ENCODE peak calls at places on chromosome 12, in four cellular contexts. One of them, this sample, is unnamed.

GRCh38 chr12:45259732-45260480 is 44.0 kb downstream of the ANO6 start:
- DNase-seq in uterus: no peak
- DNase-seq in body of pancreas: no peak
- DNase-seq in pancreas: no peak
- DNase-seq in this sample: no peak

GRCh38 chr12:112537710-112538396 is 119.1 kb downstream of the PTPN11 start:
- DNase-seq in uterus: no peak
- DNase-seq in body of pancreas: no peak
- DNase-seq in pancreas: no peak
- DNase-seq in this sample: no peak

GRCh38 chr12:2640709-2641108 is 154.1 kb upstream of the FKBP4 start:
- DNase-seq in uterus: peak; percentile 70
- DNase-seq in pancreas: peak; percentile 43
- DNase-seq in body of pancreas: no peak
- DNase-seq in this sample: no peak

GRCh38 chr12:124032265-124032886 is 59.4 kb downstream of the ZNF664 start:
- DNase-seq in pancreas: no peak
- DNase-seq in uterus: peak; percentile 57
- DNase-seq in body of pancreas: peak; percentile 50
- DNase-seq in this sample: no peak

GRCh38 chr12:57005980-57006808 is at the start of gene ZBTB39:
- DNase-seq in uterus: peak; percentile 31
- DNase-seq in pancreas: peak; percentile 78
- DNase-seq in body of pancreas: peak; percentile 61
- DNase-seq in this sample: peak; percentile 63

GRCh38 chr12:86261142-86261541 is 5.0 kb upstream of the MGAT4C start:
- DNase-seq in body of pancreas: no peak
- DNase-seq in pancreas: no peak
- DNase-seq in uterus: no peak
- DNase-seq in this sample: no peak

GRCh38 chr12:71134405-71134804 is 23.4 kb downstream of the TSPAN8 start:
- DNase-seq in body of pancreas: no peak
- DNase-seq in pancreas: no peak
- DNase-seq in uterus: no peak
- DNase-seq in this sample: no peak

GRCh38 chr12:3242199-3242863 is 165.2 kb downstream of the TSPAN9 start:
- DNase-seq in uterus: no peak
- DNase-seq in pancreas: no peak
- DNase-seq in body of pancreas: peak; percentile 38
- DNase-seq in this sample: no peak

GRCh38 chr12:120230326-120230973 is 29.5 kb upstream of the RPLP0 start:
- DNase-seq in body of pancreas: peak; percentile 70
- DNase-seq in uterus: peak; percentile 88
- DNase-seq in pancreas: no peak
- DNase-seq in this sample: peak; percentile 88

GRCh38 chr12:57090924-57091632 is 2.2 kb downstream of the NAB2 start:
- DNase-seq in body of pancreas: no peak
- DNase-seq in pancreas: peak; percentile 60
- DNase-seq in uterus: no peak
- DNase-seq in this sample: peak; percentile 50

GRCh38 chr12:126210026-126210425 is 1144.8 kb downstream of the AACS start:
- DNase-seq in pancreas: no peak
- DNase-seq in uterus: no peak
- DNase-seq in body of pancreas: no peak
- DNase-seq in this sample: no peak

GRCh38 chr12:63949902-63950301 is 105.4 kb downstream of the SRGAP1 start:
- DNase-seq in uterus: no peak
- DNase-seq in pancreas: no peak
- DNase-seq in body of pancreas: peak; percentile 32
- DNase-seq in this sample: no peak

GRCh38 chr12:124779161-124780141 is 84.2 kb downstream of the SCARB1 start:
- DNase-seq in body of pancreas: no peak
- DNase-seq in pancreas: no peak
- DNase-seq in uterus: no peak
- DNase-seq in this sample: no peak

DNA sequence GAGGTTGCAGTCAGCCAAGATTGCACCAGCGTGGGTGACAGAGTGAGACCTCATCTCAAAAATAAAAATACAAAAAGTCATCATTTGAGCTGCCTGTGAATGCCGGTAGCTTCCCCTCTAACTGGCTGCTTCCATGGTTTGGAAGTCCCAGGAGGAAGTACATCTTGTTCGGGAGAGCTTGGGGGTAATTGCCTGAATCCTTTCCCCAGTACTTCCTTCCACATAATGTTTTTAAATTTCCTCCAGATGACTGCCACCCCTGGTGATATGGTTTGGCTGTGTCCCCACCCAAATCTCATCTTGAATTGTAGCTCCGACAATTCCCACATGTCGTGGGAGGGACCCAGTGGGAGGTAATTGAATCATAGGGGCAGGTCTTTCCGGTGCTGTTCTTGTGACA is 87.3 kb downstream of the SPRING1 start:
- DNase-seq in pancreas: no peak
- DNase-seq in uterus: no peak
- DNase-seq in body of pancreas: no peak
- DNase-seq in this sample: no peak
- H3K9me3 ChIP-seq in pancreas: no peaks in the 10 kb centered on the region
- H3K9me3 ChIP-seq in uterus: no peaks in the 10 kb centered on the region
- H3K9me3 ChIP-seq in body of pancreas: no peaks in the 10 kb centered on the region
- H3K9me3 ChIP-seq in this sample: no peaks in the 10 kb centered on the region

DNA sequence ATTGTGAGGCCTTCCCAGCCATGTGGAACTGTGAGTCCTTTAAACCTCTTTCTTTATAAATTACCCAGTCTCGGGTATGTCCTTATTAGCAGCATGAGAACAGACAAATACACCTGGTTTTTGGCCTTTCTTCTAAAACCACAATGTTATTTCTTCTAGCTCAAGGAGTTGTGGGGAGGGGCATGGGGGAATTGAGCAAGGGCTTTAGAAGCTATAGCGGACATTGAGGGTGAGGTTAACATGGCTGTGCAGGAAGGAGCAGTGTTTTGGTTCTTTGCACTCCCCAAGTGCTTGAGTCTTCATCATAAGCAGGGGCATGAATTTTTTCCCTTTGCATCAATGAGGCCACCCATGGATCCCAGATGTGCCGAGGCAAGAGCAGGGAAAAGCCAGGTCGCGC is 86.8 kb downstream of the SPRING1 start:
- DNase-seq in pancreas: no peak
- DNase-seq in uterus: no peak
- DNase-seq in body of pancreas: no peak
- DNase-seq in this sample: no peak
- H3K9me3 ChIP-seq in pancreas: no peaks in the 10 kb centered on the region
- H3K9me3 ChIP-seq in uterus: no peaks in the 10 kb centered on the region
- H3K9me3 ChIP-seq in body of pancreas: no peaks in the 10 kb centered on the region
- H3K9me3 ChIP-seq in this sample: no peaks in the 10 kb centered on the region

GRCh38 chr12:130081420-130081819 is 80.8 kb upstream of the FZD10 start:
- DNase-seq in uterus: no peak
- DNase-seq in pancreas: no peak
- DNase-seq in body of pancreas: no peak
- DNase-seq in this sample: no peak
- H3K9me3 ChIP-seq in uterus: no peaks in the 10 kb centered on the region
- H3K9me3 ChIP-seq in pancreas: no peaks in the 10 kb centered on the region
- H3K9me3 ChIP-seq in body of pancreas: no peaks in the 10 kb centered on the region
- H3K9me3 ChIP-seq in this sample: no peaks in the 10 kb centered on the region

DNA sequence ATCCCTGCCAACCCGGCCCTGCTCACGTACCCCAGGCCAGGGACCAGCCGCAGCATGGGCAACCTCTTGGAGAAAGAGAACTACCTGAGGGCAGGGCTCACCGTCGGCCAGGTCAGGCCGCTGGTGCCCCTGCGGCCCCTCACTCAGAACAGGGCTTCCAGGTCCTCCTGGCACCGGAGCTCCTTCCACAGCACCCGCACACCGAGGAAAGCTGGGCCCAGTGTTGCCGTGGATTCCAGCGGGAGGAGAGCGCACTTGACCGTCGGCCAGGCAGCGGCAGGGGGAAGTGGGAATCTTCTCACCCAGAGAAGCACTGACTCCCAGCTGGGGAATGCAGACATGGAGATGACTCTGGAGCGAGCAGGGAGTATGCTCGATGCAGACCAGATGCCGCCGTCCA is 7.9 kb upstream of the VAMP1 start:
- DNase-seq in body of pancreas: no peak
- DNase-seq in uterus: no peak
- DNase-seq in pancreas: no peak
- DNase-seq in this sample: no peak
- H3K9me3 ChIP-seq in body of pancreas: no peaks in the 10 kb centered on the region
- H3K9me3 ChIP-seq in uterus: no peaks in the 10 kb centered on the region
- H3K9me3 ChIP-seq in pancreas: no peaks in the 10 kb centered on the region
- H3K9me3 ChIP-seq in this sample: no peaks in the 10 kb centered on the region

GRCh38 chr12:46406352-46407027 is 33.9 kb upstream of the SLC38A2 start:
- DNase-seq in pancreas: no peak
- DNase-seq in uterus: no peak
- DNase-seq in body of pancreas: no peak
- DNase-seq in this sample: no peak

GRCh38 chr12:46402861-46403731 is 30.5 kb upstream of the SLC38A2 start:
- DNase-seq in uterus: no peak
- DNase-seq in body of pancreas: no peak
- DNase-seq in pancreas: no peak
- DNase-seq in this sample: no peak

GRCh38 chr12:46403732-46404097 is 31.1 kb upstream of the SLC38A2 start:
- DNase-seq in body of pancreas: no peak
- DNase-seq in uterus: no peak
- DNase-seq in pancreas: no peak
- DNase-seq in this sample: no peak

GRCh38 chr12:46404225-46404631 is 31.7 kb upstream of the SLC38A2 start:
- DNase-seq in uterus: no peak
- DNase-seq in body of pancreas: no peak
- DNase-seq in pancreas: no peak
- DNase-seq in this sample: no peak

GRCh38 chr12:46404733-46405132 is 32.2 kb upstream of the SLC38A2 start:
- DNase-seq in body of pancreas: no peak
- DNase-seq in pancreas: no peak
- DNase-seq in uterus: no peak
- DNase-seq in this sample: no peak
- H3K9me3 ChIP-seq in body of pancreas: no peaks in the 10 kb centered on the region
- H3K9me3 ChIP-seq in pancreas: no peaks in the 10 kb centered on the region
- H3K9me3 ChIP-seq in uterus: no peaks in the 10 kb centered on the region
- H3K9me3 ChIP-seq in this sample: no peaks in the 10 kb centered on the region

This sample was measured in psoas muscle.